ENCODE peak calls at places on chromosomes 6 and 20, in five cellular contexts. D, M, I, Y and F are unnamed samples.

GRCh38 chr6:158475344-158476302 is 84.3 kb upstream of the TMEM181 start:
- DNase-seq in D (peak; percentile 47), M (no peak), I (peak; percentile 60), Y (no peak), F (peak; percentile 72)

GRCh38 chr6:143542915-143543314 is 31.4 kb upstream of the FUCA2 start:
- DNase-seq in D (no peak), M (no peak), I (no peak), Y (no peak), F (no peak)

GRCh38 chr6:56387621-56388413 is 140.4 kb upstream of the COL21A1 start:
- DNase-seq in D (no peak), M (no peak), I (no peak), Y (no peak), F (no peak)

GRCh38 chr20:52812231-52812847 is 159.8 kb upstream of the TSHZ2 start:
- DNase-seq in D (no peak), M (no peak), I (no peak), Y (no peak), F (no peak)

GRCh38 chr20:38497246-38497645 is 24.6 kb downstream of the RALGAPB start:
- DNase-seq in D (no peak), M (no peak), I (no peak), Y (no peak), F (no peak)

GRCh38 chr20:3101737-3102574 is 17.4 kb upstream of the AVP start:
- DNase-seq in D (no peak), M (no peak), I (no peak), Y (no peak), F (no peak)

GRCh38 chr20:48336647-48337046 is 491.2 kb downstream of the PREX1 start:
- DNase-seq in D (no peak), M (no peak), I (no peak), Y (no peak), F (no peak)

GRCh38 chr6:37582309-37582708 is 82.6 kb upstream of the CCDC167 start:
- DNase-seq in D (no peak), M (no peak), I (no peak), Y (peak; percentile 31), F (no peak)

GRCh38 chr20:20815711-20816455 is 103.4 kb upstream of the RALGAPA2 start:
- DNase-seq in D (no peak), M (no peak), I (no peak), Y (no peak), F (no peak)

GRCh38 chr6:79066828-79067227 is 11.2 kb downstream of the PHIP start:
- DNase-seq in D (no peak), M (no peak), I (no peak), Y (no peak), F (no peak)

GRCh38 chr6:111837641-111838500 is 35.4 kb downstream of the FYN start:
- DNase-seq in D (no peak), M (no peak), I (no peak), Y (no peak), F (no peak)

GRCh38 chr20:44552039-44552438 is 30.2 kb upstream of the SERINC3 start:
- DNase-seq in D (no peak), M (no peak), I (no peak), Y (no peak), F (no peak)

GRCh38 chr6:79888587-79888986 is 58.8 kb downstream of the ELOVL4 start:
- DNase-seq in D (no peak), M (no peak), I (no peak), Y (no peak), F (no peak)

GRCh38 chr6:88263591-88263990 is 97.4 kb upstream of the CNR1 start:
- DNase-seq in D (no peak), M (no peak), I (no peak), Y (no peak), F (no peak)

GRCh38 chr20:12928755-12929401 is 79.9 kb upstream of the SPTLC3 start:
- DNase-seq in D (no peak), M (no peak), I (no peak), Y (no peak), F (no peak)

GRCh38 chr6:16105874-16106273 is 23.0 kb upstream of the MYLIP start:
- DNase-seq in D (no peak), M (no peak), I (no peak), Y (no peak), F (no peak)

GRCh38 chr6:40077315-40077714 is 143.1 kb upstream of the MOCS1 start:
- DNase-seq in D (no peak), M (no peak), I (no peak), Y (no peak), F (no peak)

GRCh38 chr6:50699086-50699886 is 14.0 kb upstream of the TFAP2D start:
- DNase-seq in D (no peak), M (no peak), I (no peak), Y (no peak), F (no peak)

GRCh38 chr6:116218172-116218633 is 35.7 kb downstream of the TSPYL4 start:
- DNase-seq in D (no peak), M (no peak), I (peak; percentile 5), Y (no peak), F (no peak)